ENCODE peak calls at places on chromosomes 1 and 21, in five cellular contexts. One of them, this sample, is unnamed. For H3K4me1, the result is how much of the 10 kb centered on the place peaks cover.

GRCh38 chr1:67200755-67201154 is 34.5 kb downstream of the IL23R start:
- DNase-seq in prostate gland: no peak
- DNase-seq in H1: no peak
- DNase-seq in HCT116: no peak
- DNase-seq in GM23338: no peak
- DNase-seq in this sample: no peak

GRCh38 chr1:84620720-84621313 is 46.6 kb upstream of the CTBS start:
- DNase-seq in HCT116: peak
- DNase-seq in H1: peak
- DNase-seq in prostate gland: peak
- DNase-seq in GM23338: peak
- DNase-seq in this sample: peak

GRCh38 chr1:42172394-42173133 is 8.0 kb upstream of the GUCA2A start:
- DNase-seq in H1: no peak
- DNase-seq in GM23338: no peak
- DNase-seq in prostate gland: peak
- DNase-seq in HCT116: no peak
- DNase-seq in this sample: no peak

GRCh38 chr1:207883660-207884245 is 27.2 kb downstream of the CD34 start:
- DNase-seq in H1: no peak
- DNase-seq in prostate gland: no peak
- DNase-seq in HCT116: no peak
- DNase-seq in GM23338: no peak
- DNase-seq in this sample: no peak

GRCh38 chr1:182935716-182936115 is 17.2 kb downstream of the SHCBP1L start:
- DNase-seq in H1: no peak
- DNase-seq in prostate gland: no peak
- DNase-seq in HCT116: no peak
- DNase-seq in GM23338: no peak
- DNase-seq in this sample: no peak

GRCh38 chr1:912740-913301 is 10.9 kb upstream of the SAMD11 start:
- DNase-seq in GM23338: peak
- DNase-seq in prostate gland: no peak
- DNase-seq in HCT116: no peak
- DNase-seq in H1: no peak
- DNase-seq in this sample: no peak

GRCh38 chr1:104488296-104489015 is 738.8 kb downstream of the AMY1C start:
- DNase-seq in HCT116: no peak
- DNase-seq in prostate gland: no peak
- DNase-seq in H1: no peak
- DNase-seq in GM23338: peak
- DNase-seq in this sample: no peak

GRCh38 chr1:52727114-52727586 is 897 bp downstream of the ZYG11B start:
- DNase-seq in prostate gland: no peak
- DNase-seq in HCT116: no peak
- DNase-seq in GM23338: no peak
- DNase-seq in H1: no peak
- DNase-seq in this sample: no peak

GRCh38 chr1:6805004-6805416 is 19.8 kb downstream of the CAMTA1 start:
- DNase-seq in HCT116: no peak
- DNase-seq in H1: no peak
- DNase-seq in GM23338: no peak
- DNase-seq in prostate gland: no peak
- DNase-seq in this sample: no peak

GRCh38 chr1:5903680-5904079 is 88.5 kb downstream of the NPHP4 start:
- DNase-seq in HCT116: no peak
- DNase-seq in prostate gland: no peak
- DNase-seq in H1: no peak
- DNase-seq in GM23338: no peak
- DNase-seq in this sample: peak

GRCh38 chr1:241413386-241413785 is 56.4 kb upstream of the RGS7 start:
- DNase-seq in HCT116: no peak
- DNase-seq in prostate gland: no peak
- DNase-seq in H1: no peak
- DNase-seq in GM23338: no peak
- DNase-seq in this sample: no peak

GRCh38 chr1:58308206-58308605 is 238.3 kb downstream of the OMA1 start:
- DNase-seq in prostate gland: no peak
- DNase-seq in GM23338: peak
- DNase-seq in H1: peak
- DNase-seq in HCT116: no peak
- DNase-seq in this sample: no peak

GRCh38 chr1:5110508-5110907 is 456.1 kb downstream of the AJAP1 start:
- DNase-seq in HCT116: no peak
- DNase-seq in H1: no peak
- DNase-seq in GM23338: no peak
- DNase-seq in prostate gland: no peak
- DNase-seq in this sample: no peak

GRCh38 chr1:160096491-160097116 is 1.8 kb downstream of the IGSF8 start:
- DNase-seq in HCT116: no peak
- DNase-seq in H1: no peak
- DNase-seq in GM23338: no peak
- DNase-seq in prostate gland: no peak
- DNase-seq in this sample: peak

GRCh38 chr1:182845894-182846293 is 6.7 kb downstream of the DHX9 start:
- DNase-seq in GM23338: no peak
- DNase-seq in prostate gland: no peak
- DNase-seq in H1: no peak
- DNase-seq in HCT116: no peak
- DNase-seq in this sample: no peak

GRCh38 chr21:44199448-44199847 is 41.3 kb downstream of the ICOSLG start:
- DNase-seq in HCT116: no peak
- DNase-seq in H1: no peak
- DNase-seq in prostate gland: no peak
- DNase-seq in GM23338: peak
- DNase-seq in this sample: no peak

GRCh38 chr1:29631361-29631760 is 395.0 kb downstream of the PTPRU start:
- DNase-seq in HCT116: no peak
- DNase-seq in H1: no peak
- DNase-seq in GM23338: no peak
- DNase-seq in prostate gland: no peak
- DNase-seq in this sample: no peak

GRCh38 chr1:200428482-200429205 is 18.8 kb upstream of the ZNF281 start:
- DNase-seq in H1: no peak
- DNase-seq in HCT116: no peak
- DNase-seq in GM23338: no peak
- DNase-seq in prostate gland: no peak
- DNase-seq in this sample: no peak

GRCh38 chr1:7209340-7209739 is 424.1 kb downstream of the CAMTA1 start:
- DNase-seq in GM23338: no peak
- DNase-seq in H1: no peak
- DNase-seq in HCT116: no peak
- DNase-seq in prostate gland: no peak
- DNase-seq in this sample: no peak

GRCh38 chr1:95287078-95287477 is 53.1 kb downstream of the RWDD3 start:
- DNase-seq in prostate gland: no peak
- DNase-seq in GM23338: peak
- DNase-seq in H1: no peak
- DNase-seq in HCT116: no peak
- DNase-seq in this sample: no peak

GRCh38 chr21:25735895-25736597 is 1.3 kb downstream of the GABPA start:
- DNase-seq in GM23338: peak
- DNase-seq in HCT116: no peak
- DNase-seq in prostate gland: no peak
- DNase-seq in H1: no peak
- DNase-seq in this sample: no peak
- TF ChIP-seq POLR2AphosphoS5 in GM23338: no peak
- TF ChIP-seq POLR2AphosphoS5 in HCT116: no peak
- TF ChIP-seq POLR2AphosphoS5 in prostate gland: no peak
- TF ChIP-seq POLR2AphosphoS5 in H1: no peak
- TF ChIP-seq POLR2AphosphoS5 in this sample: no peak

GRCh38 chr1:62222321-62222720 is 27.7 kb downstream of the L1TD1 start:
- DNase-seq in prostate gland: no peak
- DNase-seq in GM23338: no peak
- DNase-seq in HCT116: no peak
- DNase-seq in H1: no peak
- DNase-seq in this sample: no peak
- H3K4me3 ChIP-seq in prostate gland: no peak
- H3K4me3 ChIP-seq in GM23338: no peak
- H3K4me3 ChIP-seq in HCT116: no peak
- H3K4me3 ChIP-seq in H1: no peak
- H3K4me3 ChIP-seq in this sample: no peak

GRCh38 chr1:224666911-224667310 is 50.8 kb downstream of the CNIH3 start:
- DNase-seq in prostate gland: no peak
- DNase-seq in H1: no peak
- DNase-seq in HCT116: no peak
- DNase-seq in GM23338: no peak
- DNase-seq in this sample: no peak
- H3K4me1 ChIP-seq in prostate gland: under half
- H3K4me1 ChIP-seq in H1: under half
- H3K4me1 ChIP-seq in HCT116: under half
- H3K4me1 ChIP-seq in GM23338: under half
- H3K4me1 ChIP-seq in this sample: under half

DNA sequence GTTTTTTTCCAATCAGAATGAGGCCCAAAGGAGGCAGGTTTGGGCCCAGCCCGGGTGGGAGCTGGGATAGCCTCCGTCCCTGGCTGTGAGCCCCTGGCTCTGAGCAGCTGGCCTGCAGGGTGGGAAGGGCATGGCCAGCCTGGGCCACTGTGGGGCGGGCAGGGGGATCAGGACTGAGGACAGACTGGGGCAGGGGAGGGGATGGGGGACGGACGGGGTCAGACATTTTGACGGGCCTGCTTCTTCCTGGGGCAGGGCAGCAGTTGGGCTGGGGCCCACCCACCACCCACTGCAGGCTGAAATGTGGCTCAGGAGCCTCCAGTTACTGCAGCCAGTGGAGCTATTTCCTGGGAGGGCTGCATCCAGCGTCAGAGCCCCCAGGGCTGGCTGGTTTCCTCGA is 2.5 kb upstream of the SLC6A9 start:
- DNase-seq in prostate gland: no peak
- DNase-seq in GM23338: no peak
- DNase-seq in HCT116: no peak
- DNase-seq in H1: no peak
- DNase-seq in this sample: no peak
- TF ChIP-seq POLR2AphosphoS5 in prostate gland: no peak
- TF ChIP-seq POLR2AphosphoS5 in GM23338: no peak
- TF ChIP-seq POLR2AphosphoS5 in HCT116: no peak
- TF ChIP-seq POLR2AphosphoS5 in H1: no peak
- TF ChIP-seq POLR2AphosphoS5 in this sample: no peak

GRCh38 chr1:47559944-47560695 is 122.3 kb downstream of the FOXD2 start:
- DNase-seq in HCT116: no peak
- DNase-seq in GM23338: no peak
- DNase-seq in H1: no peak
- DNase-seq in prostate gland: no peak
- DNase-seq in this sample: no peak
- H3K4me3 ChIP-seq in HCT116: no peak
- H3K4me3 ChIP-seq in GM23338: no peak
- H3K4me3 ChIP-seq in H1: no peak
- H3K4me3 ChIP-seq in prostate gland: no peak
- H3K4me3 ChIP-seq in this sample: no peak

GRCh38 chr1:230827801-230828200 is 40.5 kb downstream of the C1orf198 start:
- DNase-seq in prostate gland: no peak
- DNase-seq in HCT116: no peak
- DNase-seq in H1: no peak
- DNase-seq in GM23338: no peak
- DNase-seq in this sample: no peak
- H3K4me1 ChIP-seq in prostate gland: under half
- H3K4me1 ChIP-seq in HCT116: under half
- H3K4me1 ChIP-seq in H1: under half
- H3K4me1 ChIP-seq in GM23338: under half
- H3K4me1 ChIP-seq in this sample: under half

DNA sequence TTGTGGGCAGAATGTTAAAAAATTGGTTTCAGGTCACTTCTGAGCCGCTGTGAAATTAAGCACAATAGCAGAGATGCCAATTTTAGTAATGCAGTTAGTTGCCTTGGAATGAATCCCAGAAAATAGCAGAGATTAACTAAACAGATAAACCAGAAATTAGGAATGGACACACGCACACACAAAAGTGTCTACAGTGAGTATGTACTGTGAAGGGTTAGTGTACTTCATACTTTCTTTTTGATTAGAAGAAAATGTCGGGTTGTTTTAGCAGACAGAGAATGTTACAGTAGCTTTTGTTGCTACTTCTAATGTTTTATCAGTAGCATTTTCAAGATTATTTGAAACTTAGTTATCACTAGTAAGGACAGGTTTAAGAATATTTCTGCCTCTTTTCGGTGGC is 106.7 kb downstream of the LEPR start:
- DNase-seq in GM23338: no peak
- DNase-seq in prostate gland: no peak
- DNase-seq in HCT116: no peak
- DNase-seq in H1: no peak
- DNase-seq in this sample: no peak
- TF ChIP-seq POLR2AphosphoS5 in GM23338: no peak
- TF ChIP-seq POLR2AphosphoS5 in prostate gland: peak
- TF ChIP-seq POLR2AphosphoS5 in HCT116: no peak
- TF ChIP-seq POLR2AphosphoS5 in H1: no peak
- TF ChIP-seq POLR2AphosphoS5 in this sample: no peak

DNA sequence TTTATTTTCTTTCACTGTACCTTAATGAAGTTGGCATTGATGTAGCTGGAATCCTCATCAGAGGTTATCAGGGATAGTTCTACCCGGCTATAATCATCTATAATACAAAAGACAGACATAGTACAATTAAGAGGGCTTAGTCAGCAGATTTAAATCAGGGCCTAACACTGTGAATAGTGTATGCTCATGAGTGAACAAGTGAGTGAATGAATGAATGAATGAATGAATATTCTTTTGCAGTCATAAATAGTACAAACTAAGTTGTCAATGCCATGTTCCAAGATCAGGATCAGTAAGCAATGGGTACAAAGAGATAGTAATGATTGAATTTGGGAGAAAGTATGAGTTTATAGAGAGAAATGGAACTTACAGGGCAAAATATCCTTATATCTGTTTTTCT is 12.5 kb downstream of the PTPN22 start:
- DNase-seq in prostate gland: no peak
- DNase-seq in H1: no peak
- DNase-seq in HCT116: no peak
- DNase-seq in GM23338: no peak
- DNase-seq in this sample: no peak
- H3K4me3 ChIP-seq in prostate gland: no peak
- H3K4me3 ChIP-seq in H1: no peak
- H3K4me3 ChIP-seq in HCT116: no peak
- H3K4me3 ChIP-seq in GM23338: no peak
- H3K4me3 ChIP-seq in this sample: no peak